ENCODE peak calls at places on chromosomes 6 and 20, in four cellular contexts. Y is fibroblast of lung, U is MM.1S, H is left ventricle myocardium inferior. X is an unnamed sample.

GRCh38 chr6:161373905-161374451 is 100.1 kb upstream of the AGPAT4 start:
- DNase-seq in Y (peak; percentile 36), U (peak; percentile 33), H (peak; percentile 67), X (peak; percentile 72)

GRCh38 chr6:135147637-135148592 is 33.2 kb upstream of the MYB start:
- DNase-seq in Y (no peak), U (no peak), H (no peak), X (no peak)

GRCh38 chr6:163711615-163712568 is 297.4 kb downstream of the QKI start:
- DNase-seq in Y (no peak), U (no peak), H (peak; percentile 89), X (peak; percentile 9)

GRCh38 chr6:75524322-75524972 is 30.8 kb upstream of the FILIP1 start:
- DNase-seq in Y (peak; percentile 97), U (no peak), H (no peak), X (peak; percentile 26)

GRCh38 chr6:143058987-143059386 is 1.7 kb upstream of the AIG1 start:
- DNase-seq in Y (peak; percentile 35), U (no peak), H (no peak), X (no peak)

GRCh38 chr6:122696853-122697252 is 82.7 kb upstream of the FABP7 start:
- DNase-seq in Y (peak; percentile 89), U (no peak), H (no peak), X (peak; percentile 33)

GRCh38 chr20:21609221-21609620 is 95.4 kb upstream of the NKX2-2 start:
- DNase-seq in Y (no peak), U (no peak), H (no peak), X (no peak)

GRCh38 chr6:132812255-132812732 is 2.1 kb upstream of the RPS12 start:
- DNase-seq in Y (peak; percentile 50), U (no peak), H (no peak), X (no peak)

GRCh38 chr6:42961020-42961470 is 491 bp downstream of the GNMT start:
- DNase-seq in Y (no peak), U (no peak), H (no peak), X (no peak)

GRCh38 chr6:54910326-54910952 is 63.9 kb downstream of the FAM83B start:
- DNase-seq in Y (peak; percentile 7), U (no peak), H (no peak), X (no peak)

GRCh38 chr6:35585688-35586087 is 73.0 kb upstream of the TULP1 start:
- DNase-seq in Y (no peak), U (no peak), H (no peak), X (no peak)

GRCh38 chr6:112780498-112781096 is 433.5 kb downstream of the RFPL4B start:
- DNase-seq in Y (peak; percentile 78), U (peak; percentile 74), H (peak; percentile 29), X (peak; percentile 61)

GRCh38 chr6:169568314-169569087 is 133.3 kb downstream of the WDR27 start:
- DNase-seq in Y (no peak), U (peak; percentile 7), H (no peak), X (no peak)

GRCh38 chr20:36606171-36607116 is 865 bp downstream of the RAB5IF start:
- DNase-seq in Y (peak; percentile 21), U (peak; percentile 39), H (no peak), X (peak; percentile 34)

GRCh38 chr6:41702771-41703494 is 32.5 kb downstream of the TFEB start:
- DNase-seq in Y (no peak), U (no peak), H (no peak), X (no peak)

GRCh38 chr6:25014806-25015560 is 79.2 kb upstream of the RIPOR2 start:
- DNase-seq in Y (peak; percentile 80), U (no peak), H (no peak), X (no peak)

GRCh38 chr20:61663521-61664425 is 401.9 kb downstream of the TAF4 start:
- DNase-seq in Y (no peak), U (no peak), H (no peak), X (no peak)

GRCh38 chr6:169967687-169968086 is 216.3 kb downstream of the ERMARD start:
- DNase-seq in Y (no peak), U (no peak), H (no peak), X (no peak)

GRCh38 chr6:12449447-12449846 is 159.3 kb downstream of the EDN1 start:
- DNase-seq in Y (no peak), U (no peak), H (no peak), X (no peak)

GRCh38 chr6:126614642-126615504 is 275.0 kb downstream of the CENPW start:
- DNase-seq in Y (no peak), U (peak; percentile 73), H (no peak), X (no peak)

GRCh38 chr20:51386586-51386985 is 155.9 kb downstream of the NFATC2 start:
- DNase-seq in Y (no peak), U (no peak), H (no peak), X (no peak)

GRCh38 chr6:75493400-75494064 is at the start of gene FILIP1:
- DNase-seq in Y (no peak), U (no peak), H (peak; percentile 59), X (no peak)

GRCh38 chr20:21424846-21425245 is 27.5 kb upstream of the NKX2-4 start:
- DNase-seq in Y (no peak), U (no peak), H (no peak), X (no peak)

GRCh38 chr6:150452642-150453243 is 83.9 kb downstream of the IYD start:
- DNase-seq in Y (peak; percentile 63), U (no peak), H (peak; percentile 46), X (no peak)

GRCh38 chr20:42945194-42945593 is 244.5 kb downstream of the PTPRT start:
- DNase-seq in Y (no peak), U (no peak), H (no peak), X (no peak)

GRCh38 chr20:2467412-2467811 is 3.2 kb downstream of the SNRPB start:
- DNase-seq in Y (no peak), U (no peak), H (no peak), X (no peak)

GRCh38 chr6:100484474-100484873 is 19.8 kb upstream of the SIM1 start:
- DNase-seq in Y (no peak), U (peak; percentile 52), H (no peak), X (no peak)

GRCh38 chr20:17541996-17542395 is 10.8 kb upstream of the BFSP1 start:
- DNase-seq in Y (peak; percentile 97), U (no peak), H (no peak), X (no peak)

GRCh38 chr6:38212579-38212978 is 393.1 kb downstream of the ZFAND3 start:
- DNase-seq in Y (peak; percentile 39), U (no peak), H (no peak), X (no peak)

GRCh38 chr20:47677314-47678129 is 107.8 kb downstream of the SULF2 start:
- DNase-seq in Y (peak; percentile 29), U (peak; percentile 13), H (peak; percentile 38), X (peak; percentile 93)

GRCh38 chr6:149043476-149044130 is 273.9 kb upstream of the TAB2 start:
- DNase-seq in Y (no peak), U (no peak), H (no peak), X (no peak)

GRCh38 chr20:59004493-59004762 is 2.6 kb downstream of the CTSZ start:
- DNase-seq in Y (no peak), U (no peak), H (peak; percentile 61), X (no peak)

DNA sequence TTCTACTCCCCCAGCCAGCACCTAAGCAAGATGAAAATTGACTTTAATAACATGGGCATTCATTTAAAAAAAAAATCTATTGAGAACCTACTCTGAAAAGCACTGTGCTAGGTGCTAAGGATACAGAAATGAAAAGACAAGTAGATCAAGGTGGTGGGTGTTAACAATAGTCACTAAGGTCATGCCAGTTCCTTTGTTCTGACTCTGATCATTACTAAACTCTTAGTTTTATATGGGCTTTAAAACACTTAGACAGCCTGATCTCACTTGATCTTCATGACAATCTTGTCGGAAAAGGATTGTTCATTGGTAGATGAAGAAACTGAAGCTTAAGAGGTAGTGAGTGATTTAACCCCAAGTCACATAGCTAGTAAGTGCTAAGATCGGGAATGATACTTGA is 285.7 kb upstream of the PRDM1 start:
- DNase-seq in Y (no peak), U (no peak), H (no peak), X (no peak)
- TF ChIP-seq CTCF in Y (no peak), U (no peak), H (no peak), X (no peak)

GRCh38 chr6:105227292-105227628 is 47.4 kb upstream of the POPDC3 start:
- DNase-seq in Y (no peak), U (no peak), H (no peak), X (no peak)
- H3K27ac ChIP-seq in Y (no peak overlapping the region), U (no peak overlapping the region), H (no peak overlapping the region), X (no peak overlapping the region)

GRCh38 chr6:18997375-18997826 is 610.3 kb downstream of the RNF144B start:
- DNase-seq in Y (peak; percentile 58), U (peak; percentile 78), H (no peak), X (peak; percentile 36)
- TF ChIP-seq CTCF in Y (peak; percentile 36), U (peak; percentile 81), H (peak; percentile 61), X (peak; percentile 53)

DNA sequence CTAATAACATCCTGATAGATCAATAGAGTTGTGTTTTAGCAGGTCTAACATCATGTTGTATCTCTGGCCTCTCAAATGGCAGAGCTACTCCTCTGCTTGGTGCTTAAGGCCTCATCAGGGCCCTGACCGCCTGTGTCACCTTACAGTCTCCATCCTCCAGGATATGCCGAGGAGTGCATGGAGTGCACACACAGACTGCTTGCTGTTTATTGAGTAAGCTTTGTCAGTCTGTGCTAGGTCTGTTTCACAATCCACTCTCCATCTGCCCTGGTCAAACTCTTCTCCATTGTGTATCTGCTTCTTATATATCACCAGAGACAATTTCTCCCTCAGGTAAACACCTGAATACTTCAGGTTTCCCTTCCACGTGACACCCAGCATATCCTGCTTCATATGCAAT is 136.1 kb downstream of the SLC24A3 start:
- DNase-seq in Y (no peak), U (no peak), H (no peak), X (no peak)
- H3K27ac ChIP-seq in Y (no peak overlapping the region), U (peak overlapping the region; percentile 77), H (no peak overlapping the region), X (no peak overlapping the region)